ENCODE peak calls at places on chromosomes 3 and 15, in ten cellular contexts. A is AG09309, O is WERI-Rb-1, V is NB4, F is foreskin keratinocyte, K is progenitor cell of endocrine pancreas, N is body of pancreas, C is HepG2, I is mammary epithelial cell, Q is mesothelial cell of epicardium. B is an unnamed sample.

GRCh38 chr15:90101969-90102890 is at the start of gene IDH2:
- DNase-seq in C (peak; percentile 48), N (peak; percentile 90), I (peak; percentile 78), F (peak; percentile 57), K (peak; percentile 72), Q (peak; percentile 85), A (no peak), V (peak; percentile 90), O (peak; percentile 82), B (peak; percentile 66)

GRCh38 chr3:4950948-4951347 is 28.3 kb upstream of the BHLHE40 start:
- DNase-seq in A (no peak), C (peak; percentile 33), I (no peak), N (no peak), O (no peak), K (no peak), V (no peak), Q (no peak), F (no peak), B (no peak)

GRCh38 chr3:165868088-165868487 is 30.9 kb upstream of the BCHE start:
- DNase-seq in I (no peak), C (no peak), V (no peak), N (no peak), O (no peak), Q (no peak), K (no peak), F (no peak), A (no peak), B (no peak)

GRCh38 chr3:43497905-43498365 is 123.9 kb downstream of the ANO10 start:
- DNase-seq in V (no peak), N (no peak), A (peak; percentile 3), O (no peak), F (peak; percentile 39), K (no peak), I (peak; percentile 18), Q (no peak), C (no peak), B (no peak)

GRCh38 chr3:166114448-166114847 is 277.2 kb upstream of the BCHE start:
- DNase-seq in C (no peak), F (peak; percentile 47), A (no peak), Q (no peak), N (no peak), V (no peak), I (peak; percentile 12), O (no peak), K (no peak), B (no peak)

GRCh38 chr15:86879250-86880229 is 799.9 kb downstream of the AGBL1 start:
- DNase-seq in K (no peak), I (no peak), A (no peak), Q (no peak), C (no peak), N (no peak), F (no peak), V (no peak), O (no peak), B (no peak)

GRCh38 chr15:22877607-22878006 is 39.1 kb downstream of the NIPA2 start:
- DNase-seq in C (no peak), N (no peak), Q (no peak), V (no peak), I (no peak), A (no peak), K (no peak), O (no peak), F (no peak), B (no peak)

GRCh38 chr3:42300013-42300412 is 34.0 kb upstream of the CCK start:
- DNase-seq in Q (peak; percentile 62), I (peak; percentile 39), C (peak; percentile 10), F (peak; percentile 39), K (peak; percentile 69), O (no peak), V (peak; percentile 46), A (no peak), N (peak; percentile 26), B (peak; percentile 47)

GRCh38 chr3:294096-294495 is 97.5 kb downstream of the CHL1 start:
- DNase-seq in Q (no peak), V (no peak), N (no peak), O (no peak), A (no peak), K (no peak), F (peak; percentile 54), C (no peak), I (peak; percentile 18), B (no peak)

GRCh38 chr15:34650177-34650576 is 66.7 kb upstream of the GOLGA8B start:
- DNase-seq in V (no peak), A (no peak), O (no peak), I (peak; percentile 53), N (no peak), F (no peak), Q (no peak), C (no peak), K (no peak), B (peak; percentile 6)

GRCh38 chr3:4097801-4098200 is 205.4 kb upstream of the SETMAR start:
- DNase-seq in O (no peak), F (no peak), A (no peak), Q (no peak), K (no peak), V (no peak), I (no peak), N (no peak), C (no peak), B (no peak)

GRCh38 chr3:23809840-23810341 is 4.1 kb downstream of the UBE2E1 start:
- DNase-seq in V (peak; percentile 68), F (peak; percentile 31), I (no peak), K (no peak), N (no peak), C (no peak), A (no peak), O (no peak), Q (no peak), B (peak; percentile 11)

GRCh38 chr3:42079701-42080323 is 11.3 kb upstream of the TRAK1 start:
- DNase-seq in Q (no peak), O (no peak), K (no peak), A (no peak), I (peak; percentile 61), V (peak; percentile 25), C (peak; percentile 77), F (no peak), N (no peak), B (no peak)

GRCh38 chr15:69958494-69959134 is 139.1 kb downstream of the TLE3 start:
- DNase-seq in K (no peak), F (no peak), N (no peak), O (no peak), V (no peak), C (no peak), A (no peak), Q (no peak), I (peak; percentile 8), B (no peak)

GRCh38 chr15:30924353-30924752 is 20.6 kb downstream of the FAN1 start:
- DNase-seq in O (no peak), F (no peak), A (peak; percentile 41), N (no peak), K (no peak), V (no peak), I (no peak), C (no peak), Q (no peak), B (no peak)

GRCh38 chr15:42131826-42132806 is 24.3 kb downstream of the PLA2G4F start:
- DNase-seq in C (no peak), N (peak; percentile 36), Q (no peak), A (no peak), O (peak; percentile 92), F (no peak), I (no peak), V (no peak), K (no peak), B (no peak)

DNA sequence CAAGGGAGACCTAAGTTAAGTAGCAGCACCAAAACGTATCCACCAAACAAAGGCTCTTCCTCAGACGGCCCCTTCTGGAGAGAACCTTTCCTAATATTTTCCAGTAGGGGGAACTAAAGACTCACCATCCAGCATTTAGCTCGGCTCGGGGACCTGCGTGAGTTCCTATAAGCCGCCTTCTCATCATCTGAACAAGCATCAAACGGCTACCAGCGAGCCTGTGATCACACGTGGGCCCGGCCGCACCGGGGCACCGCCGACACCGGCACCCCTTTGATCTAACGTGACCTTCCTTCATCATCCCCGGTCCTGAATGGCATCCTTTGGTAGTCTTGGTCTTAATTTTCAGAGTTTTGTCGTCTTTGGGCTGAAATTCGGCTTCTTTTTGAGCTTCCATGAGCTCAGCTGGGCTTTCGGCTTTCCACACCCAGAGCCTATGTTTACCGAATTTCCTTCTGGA is 1.4 kb upstream of the ROBO2 start:
- DNase-seq in F (peak; percentile 82), K (peak; percentile 48), V (peak; percentile 71), I (peak; percentile 67), O (peak; percentile 82), Q (peak; percentile 71), A (peak; percentile 59), C (peak; percentile 68), N (peak; percentile 79), B (peak; percentile 23)
- TF ChIP-seq CTCF in F (peak; percentile 91), K (peak; percentile 80), V (peak; percentile 17), I (peak; percentile 72), O (peak; percentile 53), Q (peak; percentile 73), A (peak; percentile 75), C (peak; percentile 78), N (peak; percentile 83), B (no peak)

DNA sequence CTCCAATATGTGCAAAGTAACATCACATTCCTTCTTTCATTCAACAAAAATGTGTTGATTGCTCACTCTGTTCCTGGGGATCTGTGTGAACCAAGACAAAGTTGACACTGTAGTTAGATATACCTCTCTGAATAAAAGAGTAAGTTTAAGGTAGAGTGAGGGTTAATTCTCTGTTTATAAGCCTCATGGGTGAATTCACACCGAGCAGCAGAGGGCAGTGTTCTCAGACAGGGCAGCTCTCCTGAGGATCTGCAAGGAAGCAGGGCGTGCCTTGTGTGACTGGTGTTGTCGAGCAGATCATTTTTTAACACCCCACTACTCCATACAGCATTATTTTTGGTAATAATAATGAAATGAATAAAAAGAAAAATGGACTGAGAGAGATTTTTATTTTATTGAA is 34.4 kb downstream of the PAQR9 start:
- DNase-seq in N (peak; percentile 67), I (peak; percentile 58), K (no peak), F (peak; percentile 52), C (peak; percentile 55), V (peak; percentile 70), Q (no peak), A (no peak), O (peak; percentile 67), B (peak; percentile 69)
- TF ChIP-seq CTCF in N (peak; percentile 46), I (peak; percentile 80), K (peak; percentile 36), F (peak; percentile 83), C (peak; percentile 78), V (peak; percentile 44), Q (no peak), A (peak; percentile 52), O (peak; percentile 58), B (peak; percentile 53)

GRCh38 chr3:16316847-16317560 is 52.0 kb downstream of the OXNAD1 start:
- DNase-seq in K (no peak), N (no peak), F (no peak), A (no peak), I (no peak), Q (no peak), C (no peak), O (no peak), V (no peak), B (no peak)
- TF ChIP-seq CTCF in K (no peak), N (no peak), F (no peak), A (no peak), I (no peak), Q (no peak), C (no peak), O (no peak), V (no peak), B (no peak)

DNA sequence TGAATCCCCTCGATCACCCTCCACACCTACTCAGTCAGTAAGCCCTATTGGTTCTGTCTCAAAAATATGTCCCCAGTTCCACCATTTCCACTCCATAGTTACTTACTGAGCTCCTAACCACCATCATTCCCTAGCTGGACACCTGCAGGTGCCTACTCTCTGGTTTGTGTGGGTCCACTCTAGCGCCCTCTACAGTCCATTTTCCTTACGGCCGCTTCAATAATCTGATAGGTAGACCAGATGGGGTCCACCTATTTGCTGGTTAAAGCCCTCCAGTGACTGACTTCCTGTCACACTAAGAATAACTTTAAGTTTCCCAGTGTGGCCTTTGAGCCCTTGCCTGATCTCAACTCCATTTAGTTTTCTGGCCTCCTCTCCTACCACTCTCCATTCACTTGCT is 5.0 kb downstream of the GXYLT2 start:
- DNase-seq in K (no peak), F (no peak), C (peak; percentile 33), Q (no peak), A (no peak), V (peak; percentile 37), O (peak; percentile 24), I (no peak), N (no peak), B (peak; percentile 39)
- TF ChIP-seq CTCF in K (peak; percentile 42), F (peak; percentile 38), C (peak; percentile 30), Q (peak; percentile 31), A (peak; percentile 14), V (peak; percentile 47), O (peak; percentile 56), I (peak; percentile 14), N (no peak), B (no peak)